ENCODE peak calls at places on chromosomes 4 and X, in five cellular contexts. One of them, this sample, is unnamed.

GRCh38 chr4:107863850-107864371 is 39.2 kb downstream of the SGMS2 start:
- DNase-seq in midbrain: no peak
- DNase-seq in OCI-LY7: no peak
- DNase-seq in Caki2: peak
- DNase-seq in islet precursor cell: no peak
- DNase-seq in this sample: no peak

GRCh38 chr4:8133897-8134542 is 24.6 kb downstream of the ABLIM2 start:
- DNase-seq in midbrain: no peak
- DNase-seq in OCI-LY7: no peak
- DNase-seq in Caki2: no peak
- DNase-seq in islet precursor cell: no peak
- DNase-seq in this sample: no peak

GRCh38 chr4:1967512-1968149 is 41.1 kb downstream of the NELFA start:
- DNase-seq in midbrain: no peak
- DNase-seq in OCI-LY7: no peak
- DNase-seq in Caki2: no peak
- DNase-seq in islet precursor cell: no peak
- DNase-seq in this sample: no peak

GRCh38 chr4:100823066-100823992 is 305.5 kb upstream of the EMCN start:
- DNase-seq in midbrain: no peak
- DNase-seq in OCI-LY7: no peak
- DNase-seq in Caki2: no peak
- DNase-seq in islet precursor cell: no peak
- DNase-seq in this sample: no peak

GRCh38 chrX:76253432-76253831 is 80.6 kb downstream of the PBDC1 start:
- DNase-seq in midbrain: peak
- DNase-seq in OCI-LY7: peak
- DNase-seq in Caki2: peak
- DNase-seq in islet precursor cell: no peak
- DNase-seq in this sample: no peak

GRCh38 chr4:152981278-152981677 is 45.2 kb downstream of the FHDC1 start:
- DNase-seq in midbrain: no peak
- DNase-seq in OCI-LY7: no peak
- DNase-seq in Caki2: peak
- DNase-seq in islet precursor cell: peak
- DNase-seq in this sample: no peak

GRCh38 chrX:49184294-49185061 is 1.7 kb downstream of the PRICKLE3 start:
- DNase-seq in midbrain: no peak
- DNase-seq in OCI-LY7: peak
- DNase-seq in Caki2: peak
- DNase-seq in islet precursor cell: peak
- DNase-seq in this sample: no peak

GRCh38 chr4:2036327-2036726 is 22.8 kb upstream of the NAT8L start:
- DNase-seq in midbrain: no peak
- DNase-seq in OCI-LY7: no peak
- DNase-seq in Caki2: no peak
- DNase-seq in islet precursor cell: no peak
- DNase-seq in this sample: no peak

GRCh38 chrX:13469963-13470679 is 99.3 kb upstream of the EGFL6 start:
- DNase-seq in midbrain: no peak
- DNase-seq in OCI-LY7: no peak
- DNase-seq in Caki2: no peak
- DNase-seq in islet precursor cell: peak
- DNase-seq in this sample: no peak

GRCh38 chrX:72158773-72159172 is 22.8 kb upstream of the PIN4 start:
- DNase-seq in midbrain: no peak
- DNase-seq in OCI-LY7: no peak
- DNase-seq in Caki2: no peak
- DNase-seq in islet precursor cell: no peak
- DNase-seq in this sample: no peak

GRCh38 chrX:4182010-4182806 is 468.8 kb upstream of the PRKX start:
- DNase-seq in midbrain: no peak
- DNase-seq in OCI-LY7: no peak
- DNase-seq in Caki2: no peak
- DNase-seq in islet precursor cell: peak
- DNase-seq in this sample: no peak

GRCh38 chr4:90842960-90843359 is 715.8 kb downstream of the CCSER1 start:
- DNase-seq in midbrain: no peak
- DNase-seq in OCI-LY7: no peak
- DNase-seq in Caki2: peak
- DNase-seq in islet precursor cell: no peak
- DNase-seq in this sample: no peak

GRCh38 chrX:105837227-105837626 is 14.9 kb downstream of the NRK start:
- DNase-seq in midbrain: peak
- DNase-seq in OCI-LY7: no peak
- DNase-seq in Caki2: peak
- DNase-seq in islet precursor cell: no peak
- DNase-seq in this sample: no peak

GRCh38 chr4:44738615-44739014 is 12.3 kb upstream of the GNPDA2 start:
- DNase-seq in midbrain: no peak
- DNase-seq in OCI-LY7: peak
- DNase-seq in Caki2: no peak
- DNase-seq in islet precursor cell: no peak
- DNase-seq in this sample: no peak

GRCh38 chr4:10173754-10174749 is 57.5 kb upstream of the WDR1 start:
- DNase-seq in midbrain: no peak
- DNase-seq in OCI-LY7: no peak
- DNase-seq in Caki2: no peak
- DNase-seq in islet precursor cell: peak
- DNase-seq in this sample: no peak

GRCh38 chrX:133586443-133586842 is 171.2 kb upstream of the GPC4 start:
- DNase-seq in midbrain: no peak
- DNase-seq in OCI-LY7: no peak
- DNase-seq in Caki2: peak
- DNase-seq in islet precursor cell: no peak
- DNase-seq in this sample: no peak

GRCh38 chr4:127549521-127549920 is 83.2 kb upstream of the INTU start:
- DNase-seq in midbrain: no peak
- DNase-seq in OCI-LY7: no peak
- DNase-seq in Caki2: peak
- DNase-seq in islet precursor cell: no peak
- DNase-seq in this sample: no peak

GRCh38 chr4:76095568-76095967 is 21.1 kb downstream of the ART3 start:
- DNase-seq in midbrain: no peak
- DNase-seq in OCI-LY7: no peak
- DNase-seq in Caki2: no peak
- DNase-seq in islet precursor cell: no peak
- DNase-seq in this sample: no peak